ENCODE peak calls at places on chromosomes 16 and 17, in ten cellular contexts. One of them, this sample, is unnamed. For H3K27me3, the result is how much of the 10 kb centered on the place peaks cover.

GRCh38 chr17:48575673-48576478 is 2.3 kb downstream of the HOXB4 start:
- DNase-seq in fibroblast of lung: no peak
- DNase-seq in IMR-90: peak
- DNase-seq in body of pancreas: no peak
- DNase-seq in GM23338: no peak
- DNase-seq in psoas muscle: no peak
- DNase-seq in heart right ventricle: no peak
- DNase-seq in endothelial cell of umbilical vein: peak
- DNase-seq in lower lobe of right lung: no peak
- DNase-seq in K562: peak
- DNase-seq in this sample: no peak

GRCh38 chr16:1821861-1822611 is 4.6 kb downstream of the HAGH start:
- DNase-seq in fibroblast of lung: no peak
- DNase-seq in IMR-90: no peak
- DNase-seq in body of pancreas: no peak
- DNase-seq in GM23338: no peak
- DNase-seq in psoas muscle: no peak
- DNase-seq in heart right ventricle: no peak
- DNase-seq in endothelial cell of umbilical vein: no peak
- DNase-seq in lower lobe of right lung: no peak
- DNase-seq in K562: no peak
- DNase-seq in this sample: no peak

GRCh38 chr16:76277099-76278030 is at the start of gene CNTNAP4:
- DNase-seq in fibroblast of lung: no peak
- DNase-seq in IMR-90: no peak
- DNase-seq in body of pancreas: no peak
- DNase-seq in GM23338: peak
- DNase-seq in psoas muscle: peak
- DNase-seq in heart right ventricle: no peak
- DNase-seq in endothelial cell of umbilical vein: no peak
- DNase-seq in lower lobe of right lung: no peak
- DNase-seq in K562: no peak
- DNase-seq in this sample: no peak

GRCh38 chr16:35570946-35571345 is 2111.5 kb downstream of the TP53TG3F start:
- DNase-seq in fibroblast of lung: no peak
- DNase-seq in IMR-90: no peak
- DNase-seq in body of pancreas: no peak
- DNase-seq in GM23338: no peak
- DNase-seq in psoas muscle: no peak
- DNase-seq in heart right ventricle: no peak
- DNase-seq in endothelial cell of umbilical vein: no peak
- DNase-seq in lower lobe of right lung: no peak
- DNase-seq in K562: no peak
- DNase-seq in this sample: no peak

GRCh38 chr16:72236866-72237265 is 64.9 kb upstream of the PMFBP1 start:
- DNase-seq in fibroblast of lung: no peak
- DNase-seq in IMR-90: no peak
- DNase-seq in body of pancreas: no peak
- DNase-seq in GM23338: no peak
- DNase-seq in psoas muscle: no peak
- DNase-seq in heart right ventricle: no peak
- DNase-seq in endothelial cell of umbilical vein: no peak
- DNase-seq in lower lobe of right lung: no peak
- DNase-seq in K562: no peak
- DNase-seq in this sample: no peak

GRCh38 chr16:3019594-3020246 is 448 bp upstream of the TNFRSF12A start:
- DNase-seq in fibroblast of lung: no peak
- DNase-seq in IMR-90: no peak
- DNase-seq in body of pancreas: no peak
- DNase-seq in GM23338: no peak
- DNase-seq in psoas muscle: no peak
- DNase-seq in heart right ventricle: no peak
- DNase-seq in endothelial cell of umbilical vein: no peak
- DNase-seq in lower lobe of right lung: no peak
- DNase-seq in K562: no peak
- DNase-seq in this sample: no peak

GRCh38 chr16:720507-720989 is 398 bp upstream of the ANTKMT start:
- DNase-seq in fibroblast of lung: peak
- DNase-seq in IMR-90: peak
- DNase-seq in body of pancreas: no peak
- DNase-seq in GM23338: peak
- DNase-seq in psoas muscle: no peak
- DNase-seq in heart right ventricle: peak
- DNase-seq in endothelial cell of umbilical vein: peak
- DNase-seq in lower lobe of right lung: no peak
- DNase-seq in K562: peak
- DNase-seq in this sample: peak

GRCh38 chr16:52533296-52533695 is 13.6 kb downstream of the TOX3 start:
- DNase-seq in fibroblast of lung: no peak
- DNase-seq in IMR-90: no peak
- DNase-seq in body of pancreas: no peak
- DNase-seq in GM23338: no peak
- DNase-seq in psoas muscle: no peak
- DNase-seq in heart right ventricle: no peak
- DNase-seq in endothelial cell of umbilical vein: no peak
- DNase-seq in lower lobe of right lung: no peak
- DNase-seq in K562: no peak
- DNase-seq in this sample: no peak

GRCh38 chr17:39513256-39513655 is 52.0 kb downstream of the CDK12 start:
- DNase-seq in fibroblast of lung: no peak
- DNase-seq in IMR-90: no peak
- DNase-seq in body of pancreas: no peak
- DNase-seq in GM23338: no peak
- DNase-seq in psoas muscle: no peak
- DNase-seq in heart right ventricle: no peak
- DNase-seq in endothelial cell of umbilical vein: no peak
- DNase-seq in lower lobe of right lung: no peak
- DNase-seq in K562: no peak
- DNase-seq in this sample: no peak

GRCh38 chr17:9948967-9949366 is 43.9 kb upstream of the RCVRN start:
- DNase-seq in fibroblast of lung: no peak
- DNase-seq in IMR-90: no peak
- DNase-seq in body of pancreas: no peak
- DNase-seq in GM23338: no peak
- DNase-seq in psoas muscle: peak
- DNase-seq in heart right ventricle: peak
- DNase-seq in endothelial cell of umbilical vein: no peak
- DNase-seq in lower lobe of right lung: no peak
- DNase-seq in K562: no peak
- DNase-seq in this sample: no peak

GRCh38 chr17:14069251-14069981 is at the start of gene COX10:
- DNase-seq in fibroblast of lung: peak
- DNase-seq in IMR-90: peak
- DNase-seq in body of pancreas: peak
- DNase-seq in GM23338: peak
- DNase-seq in psoas muscle: peak
- DNase-seq in heart right ventricle: peak
- DNase-seq in endothelial cell of umbilical vein: peak
- DNase-seq in lower lobe of right lung: peak
- DNase-seq in K562: peak
- DNase-seq in this sample: peak

GRCh38 chr16:77762260-77762659 is 26.1 kb upstream of the VAT1L start:
- DNase-seq in fibroblast of lung: no peak
- DNase-seq in IMR-90: no peak
- DNase-seq in body of pancreas: no peak
- DNase-seq in GM23338: no peak
- DNase-seq in psoas muscle: no peak
- DNase-seq in heart right ventricle: no peak
- DNase-seq in endothelial cell of umbilical vein: no peak
- DNase-seq in lower lobe of right lung: no peak
- DNase-seq in K562: no peak
- DNase-seq in this sample: no peak

GRCh38 chr16:57537194-57537505 is 779 bp upstream of the CCDC102A start:
- DNase-seq in fibroblast of lung: no peak
- DNase-seq in IMR-90: no peak
- DNase-seq in body of pancreas: no peak
- DNase-seq in GM23338: no peak
- DNase-seq in psoas muscle: no peak
- DNase-seq in heart right ventricle: no peak
- DNase-seq in endothelial cell of umbilical vein: no peak
- DNase-seq in lower lobe of right lung: no peak
- DNase-seq in K562: no peak
- DNase-seq in this sample: no peak

GRCh38 chr17:40340880-40341807 is 23.4 kb downstream of the GJD3 start:
- DNase-seq in fibroblast of lung: peak
- DNase-seq in IMR-90: peak
- DNase-seq in body of pancreas: peak
- DNase-seq in GM23338: peak
- DNase-seq in psoas muscle: peak
- DNase-seq in heart right ventricle: peak
- DNase-seq in endothelial cell of umbilical vein: peak
- DNase-seq in lower lobe of right lung: peak
- DNase-seq in K562: peak
- DNase-seq in this sample: peak

GRCh38 chr17:60586288-60586974 is 13.6 kb upstream of the PPM1D start:
- DNase-seq in fibroblast of lung: no peak
- DNase-seq in IMR-90: peak
- DNase-seq in body of pancreas: peak
- DNase-seq in GM23338: peak
- DNase-seq in psoas muscle: no peak
- DNase-seq in heart right ventricle: no peak
- DNase-seq in endothelial cell of umbilical vein: no peak
- DNase-seq in lower lobe of right lung: no peak
- DNase-seq in K562: no peak
- DNase-seq in this sample: no peak

GRCh38 chr16:3584412-3584811 is 7.2 kb upstream of the NLRC3 start:
- DNase-seq in fibroblast of lung: no peak
- DNase-seq in IMR-90: no peak
- DNase-seq in body of pancreas: no peak
- DNase-seq in GM23338: no peak
- DNase-seq in psoas muscle: peak
- DNase-seq in heart right ventricle: no peak
- DNase-seq in endothelial cell of umbilical vein: no peak
- DNase-seq in lower lobe of right lung: no peak
- DNase-seq in K562: no peak
- DNase-seq in this sample: no peak

GRCh38 chr17:29733151-29733550 is 110.4 kb upstream of the CORO6 start:
- DNase-seq in fibroblast of lung: no peak
- DNase-seq in IMR-90: peak
- DNase-seq in body of pancreas: no peak
- DNase-seq in GM23338: no peak
- DNase-seq in psoas muscle: no peak
- DNase-seq in heart right ventricle: no peak
- DNase-seq in endothelial cell of umbilical vein: no peak
- DNase-seq in lower lobe of right lung: no peak
- DNase-seq in K562: no peak
- DNase-seq in this sample: no peak

GRCh38 chr17:82600731-82601446 is 47.4 kb downstream of the WDR45B start:
- DNase-seq in fibroblast of lung: no peak
- DNase-seq in IMR-90: no peak
- DNase-seq in body of pancreas: no peak
- DNase-seq in GM23338: no peak
- DNase-seq in psoas muscle: no peak
- DNase-seq in heart right ventricle: no peak
- DNase-seq in endothelial cell of umbilical vein: no peak
- DNase-seq in lower lobe of right lung: no peak
- DNase-seq in K562: no peak
- DNase-seq in this sample: no peak
- H3K4me3 ChIP-seq in fibroblast of lung: no peak
- H3K4me3 ChIP-seq in IMR-90: no peak
- H3K4me3 ChIP-seq in body of pancreas: no peak
- H3K4me3 ChIP-seq in GM23338: no peak
- H3K4me3 ChIP-seq in psoas muscle: no peak
- H3K4me3 ChIP-seq in heart right ventricle: no peak
- H3K4me3 ChIP-seq in endothelial cell of umbilical vein: no peak
- H3K4me3 ChIP-seq in lower lobe of right lung: no peak
- H3K4me3 ChIP-seq in K562: no peak
- H3K4me3 ChIP-seq in this sample: no peak

GRCh38 chr16:80674884-80675283 is 129.5 kb downstream of the CDYL2 start:
- DNase-seq in fibroblast of lung: no peak
- DNase-seq in IMR-90: no peak
- DNase-seq in body of pancreas: no peak
- DNase-seq in GM23338: no peak
- DNase-seq in psoas muscle: no peak
- DNase-seq in heart right ventricle: no peak
- DNase-seq in endothelial cell of umbilical vein: no peak
- DNase-seq in lower lobe of right lung: no peak
- DNase-seq in K562: no peak
- DNase-seq in this sample: no peak
- H3K27me3 ChIP-seq in fibroblast of lung: under half
- H3K27me3 ChIP-seq in IMR-90: under half
- H3K27me3 ChIP-seq in body of pancreas: under half
- H3K27me3 ChIP-seq in GM23338: under half
- H3K27me3 ChIP-seq in psoas muscle: under half
- H3K27me3 ChIP-seq in heart right ventricle: under half
- H3K27me3 ChIP-seq in endothelial cell of umbilical vein: under half
- H3K27me3 ChIP-seq in lower lobe of right lung: under half
- H3K27me3 ChIP-seq in K562: under half
- H3K27me3 ChIP-seq in this sample: under half

DNA sequence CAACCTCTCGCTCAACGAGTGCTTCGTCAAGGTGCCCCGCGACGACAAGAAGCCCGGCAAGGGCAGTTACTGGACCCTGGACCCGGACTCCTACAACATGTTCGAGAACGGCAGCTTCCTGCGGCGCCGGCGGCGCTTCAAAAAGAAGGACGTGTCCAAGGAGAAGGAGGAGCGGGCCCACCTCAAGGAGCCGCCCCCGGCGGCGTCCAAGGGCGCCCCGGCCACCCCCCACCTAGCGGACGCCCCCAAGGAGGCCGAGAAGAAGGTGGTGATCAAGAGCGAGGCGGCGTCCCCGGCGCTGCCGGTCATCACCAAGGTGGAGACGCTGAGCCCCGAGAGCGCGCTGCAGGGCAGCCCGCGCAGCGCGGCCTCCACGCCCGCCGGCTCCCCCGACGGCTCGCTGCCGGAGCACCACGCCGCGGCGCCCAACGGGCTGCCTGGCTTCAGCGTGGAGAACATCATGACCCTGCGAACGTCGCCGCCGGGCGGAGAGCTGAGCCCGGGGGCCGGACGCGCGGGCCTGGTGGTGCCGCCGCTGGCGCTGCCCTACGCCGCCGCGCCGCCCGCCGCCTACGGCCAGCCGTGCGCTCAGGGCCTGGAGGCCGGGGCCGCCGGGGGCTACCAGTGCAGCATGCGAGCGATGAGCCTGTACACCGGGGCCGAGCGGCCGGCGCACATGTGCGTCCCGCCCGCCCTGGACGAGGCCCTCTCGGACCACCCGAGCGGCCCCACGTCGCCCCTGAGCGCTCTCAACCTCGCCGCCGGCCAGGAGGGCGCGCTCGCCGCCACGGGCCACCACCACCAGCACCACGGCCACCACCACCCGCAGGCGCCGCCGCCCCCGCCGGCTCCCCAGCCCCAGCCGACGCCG is 1.3 kb downstream of the FOXC2 start:
- DNase-seq in fibroblast of lung: peak
- DNase-seq in IMR-90: peak
- DNase-seq in body of pancreas: no peak
- DNase-seq in GM23338: peak
- DNase-seq in psoas muscle: no peak
- DNase-seq in heart right ventricle: no peak
- DNase-seq in endothelial cell of umbilical vein: peak
- DNase-seq in lower lobe of right lung: no peak
- DNase-seq in K562: no peak
- DNase-seq in this sample: no peak
- TF ChIP-seq CTCF in fibroblast of lung: no peak
- TF ChIP-seq CTCF in IMR-90: peak
- TF ChIP-seq CTCF in body of pancreas: no peak
- TF ChIP-seq CTCF in GM23338: peak
- TF ChIP-seq CTCF in psoas muscle: no peak
- TF ChIP-seq CTCF in heart right ventricle: no peak
- TF ChIP-seq CTCF in endothelial cell of umbilical vein: peak
- TF ChIP-seq CTCF in lower lobe of right lung: no peak
- TF ChIP-seq CTCF in K562: no peak
- TF ChIP-seq CTCF in this sample: no peak

GRCh38 chr17:32266389-32267269 is 997 bp downstream of the RHBDL3 start:
- DNase-seq in fibroblast of lung: no peak
- DNase-seq in IMR-90: no peak
- DNase-seq in body of pancreas: peak
- DNase-seq in GM23338: peak
- DNase-seq in psoas muscle: peak
- DNase-seq in heart right ventricle: no peak
- DNase-seq in endothelial cell of umbilical vein: no peak
- DNase-seq in lower lobe of right lung: peak
- DNase-seq in K562: peak
- DNase-seq in this sample: peak
- H3K4me3 ChIP-seq in fibroblast of lung: peak
- H3K4me3 ChIP-seq in IMR-90: peak
- H3K4me3 ChIP-seq in body of pancreas: peak
- H3K4me3 ChIP-seq in GM23338: peak
- H3K4me3 ChIP-seq in psoas muscle: peak
- H3K4me3 ChIP-seq in heart right ventricle: peak
- H3K4me3 ChIP-seq in endothelial cell of umbilical vein: peak
- H3K4me3 ChIP-seq in lower lobe of right lung: peak
- H3K4me3 ChIP-seq in K562: peak
- H3K4me3 ChIP-seq in this sample: peak

This sample was measured in ovary.